ENCODE peak calls at places on chromosomes 3 and 15, in eight cellular contexts. Z is thoracic aorta, P is adrenal gland, Y is small intestine, O is WERI-Rb-1, E is psoas muscle, Q is heart left ventricle, G is HCT116. T is an unnamed sample. For H3K27me3 and H3K9me3, the result is how much of the 10 kb centered on the place peaks cover.

GRCh38 chr3:146968204-146968651 is 363.1 kb upstream of the PLSCR5 start:
- DNase-seq in Z (no peak), P (no peak), Y (no peak), O (no peak), E (no peak), Q (no peak), G (peak), T (no peak)

GRCh38 chr15:72554471-72555425 is 80.6 kb downstream of the ARIH1 start:
- DNase-seq in Z (no peak), P (peak), Y (no peak), O (no peak), E (no peak), Q (no peak), G (no peak), T (no peak)

GRCh38 chr15:32029409-32029861 is 880 bp upstream of the CHRNA7 start:
- DNase-seq in Z (no peak), P (no peak), Y (peak), O (peak), E (peak), Q (no peak), G (no peak), T (peak)

GRCh38 chr15:65919353-65919752 is 50.1 kb downstream of the RAB11A start:
- DNase-seq in Z (no peak), P (no peak), Y (no peak), O (no peak), E (no peak), Q (no peak), G (no peak), T (no peak)

GRCh38 chr3:39075910-39076309 is 24.1 kb downstream of the WDR48 start:
- DNase-seq in Z (no peak), P (no peak), Y (no peak), O (no peak), E (no peak), Q (no peak), G (no peak), T (no peak)

GRCh38 chr3:182755308-182756106 is 37.8 kb upstream of the ATP11B start:
- DNase-seq in Z (no peak), P (no peak), Y (no peak), O (no peak), E (no peak), Q (no peak), G (no peak), T (no peak)

GRCh38 chr15:71512281-71513016 is 297.9 kb upstream of the NR2E3 start:
- DNase-seq in Z (no peak), P (no peak), Y (no peak), O (no peak), E (no peak), Q (no peak), G (no peak), T (no peak)

GRCh38 chr3:78281381-78281780 is 1241.5 kb downstream of the ROBO2 start:
- DNase-seq in Z (no peak), P (no peak), Y (no peak), O (peak), E (peak), Q (peak), G (no peak), T (no peak)

GRCh38 chr15:39642011-39642640 is 61.2 kb downstream of the THBS1 start:
- DNase-seq in Z (no peak), P (peak), Y (peak), O (no peak), E (no peak), Q (no peak), G (no peak), T (no peak)

GRCh38 chr3:71152892-71153265 is 430.6 kb downstream of the FOXP1 start:
- DNase-seq in Z (no peak), P (no peak), Y (peak), O (no peak), E (no peak), Q (no peak), G (no peak), T (no peak)

GRCh38 chr3:4340411-4341335 is 37.5 kb downstream of the SETMAR start:
- DNase-seq in Z (no peak), P (no peak), Y (no peak), O (no peak), E (no peak), Q (no peak), G (no peak), T (no peak)

GRCh38 chr3:117874028-117874765 is 1160.4 kb downstream of the IGSF11 start:
- DNase-seq in Z (no peak), P (no peak), Y (no peak), O (no peak), E (no peak), Q (no peak), G (no peak), T (no peak)

GRCh38 chr3:27681249-27681748 is 40.8 kb downstream of the EOMES start:
- DNase-seq in Z (no peak), P (no peak), Y (peak), O (peak), E (no peak), Q (no peak), G (peak), T (no peak)

GRCh38 chr15:48939686-48940085 is 24.0 kb downstream of the SHC4 start:
- DNase-seq in Z (no peak), P (no peak), Y (no peak), O (no peak), E (no peak), Q (no peak), G (no peak), T (peak)

GRCh38 chr3:172125963-172126403 is 86.6 kb downstream of the FNDC3B start:
- DNase-seq in Z (no peak), P (no peak), Y (no peak), O (no peak), E (peak), Q (no peak), G (no peak), T (peak)

GRCh38 chr15:60397772-60398445 is at the start of gene ANXA2:
- DNase-seq in Z (peak), P (peak), Y (peak), O (no peak), E (peak), Q (peak), G (peak), T (peak)

GRCh38 chr3:174376346-174376745 is 482.8 kb upstream of the NAALADL2 start:
- DNase-seq in Z (no peak), P (no peak), Y (no peak), O (no peak), E (no peak), Q (no peak), G (no peak), T (no peak)

GRCh38 chr3:45992820-45993219 is 2.8 kb downstream of the FYCO1 start:
- DNase-seq in Z (no peak), P (no peak), Y (peak), O (no peak), E (no peak), Q (no peak), G (no peak), T (no peak)

GRCh38 chr15:51759557-51760070 is 8.2 kb downstream of the TMOD2 start:
- DNase-seq in Z (no peak), P (peak), Y (no peak), O (peak), E (no peak), Q (no peak), G (no peak), T (peak)

GRCh38 chr3:54121404-54122045 is 827 bp upstream of the CACNA2D3 start:
- DNase-seq in Z (no peak), P (no peak), Y (no peak), O (peak), E (peak), Q (peak), G (no peak), T (peak)

GRCh38 chr15:57586661-57587404 is 4.9 kb upstream of the MYZAP start:
- DNase-seq in Z (no peak), P (no peak), Y (no peak), O (no peak), E (no peak), Q (no peak), G (no peak), T (no peak)

GRCh38 chr3:158167737-158168469 is 58.0 kb downstream of the RSRC1 start:
- DNase-seq in Z (no peak), P (no peak), Y (peak), O (no peak), E (no peak), Q (no peak), G (peak), T (no peak)

GRCh38 chr3:105417538-105418289 is 51.0 kb downstream of the ALCAM start:
- DNase-seq in Z (no peak), P (no peak), Y (no peak), O (no peak), E (no peak), Q (no peak), G (no peak), T (no peak)

GRCh38 chr3:5014431-5014830 is 35.2 kb downstream of the BHLHE40 start:
- DNase-seq in Z (no peak), P (no peak), Y (no peak), O (no peak), E (no peak), Q (no peak), G (no peak), T (no peak)

GRCh38 chr15:59170295-59170881 is 36.3 kb upstream of the LDHAL6B start:
- DNase-seq in Z (peak), P (peak), Y (no peak), O (no peak), E (peak), Q (no peak), G (no peak), T (peak)

GRCh38 chr3:186722457-186722856 is 5.3 kb downstream of the KNG1 start:
- DNase-seq in Z (no peak), P (no peak), Y (peak), O (peak), E (no peak), Q (no peak), G (peak), T (no peak)

GRCh38 chr3:20575153-20575552 is 389.1 kb upstream of the SGO1 start:
- DNase-seq in Z (no peak), P (no peak), Y (no peak), O (no peak), E (no peak), Q (no peak), G (no peak), T (no peak)

GRCh38 chr3:115254492-115255196 is 107.6 kb upstream of the ZBTB20 start:
- DNase-seq in Z (no peak), P (no peak), Y (no peak), O (peak), E (peak), Q (peak), G (no peak), T (peak)

GRCh38 chr15:63833246-63833696 is 477 bp downstream of the HERC1 start:
- DNase-seq in Z (no peak), P (peak), Y (peak), O (peak), E (peak), Q (peak), G (no peak), T (peak)

GRCh38 chr15:80856809-80857377 is 77.7 kb downstream of the CEMIP start:
- DNase-seq in Z (no peak), P (peak), Y (peak), O (no peak), E (no peak), Q (peak), G (peak), T (peak)

GRCh38 chr15:77753238-77753873 is 120.6 kb upstream of the LINGO1 start:
- DNase-seq in Z (no peak), P (peak), Y (no peak), O (no peak), E (no peak), Q (no peak), G (no peak), T (no peak)

GRCh38 chr15:39404767-39405173 is 176.1 kb upstream of the THBS1 start:
- DNase-seq in Z (no peak), P (no peak), Y (no peak), O (no peak), E (no peak), Q (no peak), G (no peak), T (no peak)

GRCh38 chr15:35858707-35859106 is 312.7 kb upstream of the DPH6 start:
- DNase-seq in Z (no peak), P (no peak), Y (no peak), O (no peak), E (no peak), Q (no peak), G (no peak), T (no peak)

GRCh38 chr15:29143293-29143692 is 126.3 kb downstream of the NSMCE3 start:
- DNase-seq in Z (no peak), P (no peak), Y (no peak), O (no peak), E (no peak), Q (no peak), G (no peak), T (peak)

GRCh38 chr3:76039431-76039830 is 254.1 kb upstream of the ZNF717 start:
- DNase-seq in Z (no peak), P (no peak), Y (no peak), O (no peak), E (no peak), Q (no peak), G (no peak), T (no peak)

GRCh38 chr3:18241837-18242236 is 183.3 kb downstream of the SATB1 start:
- DNase-seq in Z (no peak), P (no peak), Y (no peak), O (no peak), E (no peak), Q (no peak), G (no peak), T (no peak)

GRCh38 chr3:123449986-123450474 is 1.1 kb upstream of the ADCY5 start:
- DNase-seq in Z (no peak), P (no peak), Y (no peak), O (peak), E (peak), Q (no peak), G (no peak), T (peak)

GRCh38 chr3:23193835-23194234 is 9.3 kb upstream of the UBE2E2 start:
- DNase-seq in Z (no peak), P (no peak), Y (no peak), O (no peak), E (no peak), Q (no peak), G (no peak), T (no peak)

GRCh38 chr3:126880898-126881297 is 102.0 kb upstream of the PLXNA1 start:
- DNase-seq in Z (no peak), P (no peak), Y (no peak), O (no peak), E (no peak), Q (no peak), G (no peak), T (no peak)

DNA sequence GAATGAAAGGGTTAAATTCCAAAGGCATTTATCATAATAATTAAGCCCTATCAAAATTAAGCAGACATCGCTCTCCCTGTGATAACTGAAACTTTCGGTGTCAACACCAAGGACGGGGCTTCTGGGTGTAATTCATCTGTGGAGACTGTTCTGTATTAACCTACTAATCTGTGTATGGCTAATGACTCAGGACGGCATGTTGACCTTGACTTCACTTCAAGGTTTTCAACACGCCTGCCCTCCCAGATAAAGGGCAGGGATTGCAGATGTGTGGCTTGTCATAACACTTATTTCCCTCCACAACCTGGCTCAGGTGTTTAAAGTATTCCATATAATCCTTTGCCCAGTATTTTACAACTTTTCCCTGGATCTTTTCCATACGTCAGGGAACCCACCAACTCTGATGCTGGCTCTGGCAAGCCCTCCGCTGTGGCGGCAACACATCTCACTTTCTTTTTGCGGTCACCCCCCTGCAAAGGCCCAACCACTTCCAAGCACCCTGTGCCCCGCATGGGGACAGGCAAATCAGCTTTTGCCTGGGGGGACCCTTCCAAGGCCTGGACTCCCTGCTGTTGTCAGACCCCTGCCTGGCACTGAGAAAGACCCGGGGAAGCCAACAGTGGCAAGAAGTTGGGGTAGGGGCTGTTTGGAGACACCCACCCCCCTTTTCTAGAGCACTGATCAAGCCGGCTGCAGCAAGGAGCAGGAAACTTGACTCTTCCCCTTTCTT is 93.2 kb upstream of the MEF2A start:
- DNase-seq in Z (no peak), P (no peak), Y (peak), O (no peak), E (no peak), Q (no peak), G (no peak), T (no peak)
- H3K4me3 ChIP-seq in Z (no peak), P (no peak), Y (no peak), O (no peak), E (no peak), Q (no peak), G (no peak), T (no peak)

GRCh38 chr3:140974900-140975299 is 33.3 kb downstream of the SLC25A36 start:
- DNase-seq in Z (no peak), P (no peak), Y (no peak), O (no peak), E (no peak), Q (no peak), G (no peak), T (no peak)
- H3K27me3 ChIP-seq in Z (under half), P (under half), Y (under half), O (under half), E (under half), Q (under half), G (under half), T (under half)

GRCh38 chr3:163811996-163812395 is 1266.3 kb downstream of the SI start:
- DNase-seq in Z (no peak), P (no peak), Y (no peak), O (no peak), E (no peak), Q (no peak), G (no peak), T (no peak)
- H3K9me3 ChIP-seq in Z (under half), P (under half), Y (under half), O (under half), E (under half), Q (under half), G (under half), T (under half)

GRCh38 chr3:34111361-34111760 is 312.9 kb downstream of the PDCD6IP start:
- DNase-seq in Z (no peak), P (no peak), Y (no peak), O (no peak), E (no peak), Q (no peak), G (no peak), T (no peak)

GRCh38 chr3:34108976-34109375 is 310.5 kb downstream of the PDCD6IP start:
- DNase-seq in Z (no peak), P (no peak), Y (no peak), O (no peak), E (no peak), Q (no peak), G (no peak), T (no peak)

GRCh38 chr3:34106879-34107278 is 308.4 kb downstream of the PDCD6IP start:
- DNase-seq in Z (no peak), P (no peak), Y (peak), O (peak), E (no peak), Q (no peak), G (peak), T (no peak)

GRCh38 chr3:34107669-34108068 is 309.2 kb downstream of the PDCD6IP start:
- DNase-seq in Z (no peak), P (no peak), Y (no peak), O (no peak), E (no peak), Q (no peak), G (no peak), T (no peak)

GRCh38 chr3:34109846-34110245 is 311.4 kb downstream of the PDCD6IP start:
- DNase-seq in Z (no peak), P (no peak), Y (no peak), O (no peak), E (no peak), Q (no peak), G (no peak), T (no peak)
- H3K4me3 ChIP-seq in Z (no peak), P (no peak), Y (no peak), O (no peak), E (no peak), Q (no peak), G (no peak), T (no peak)